ENCODE peak calls at places on chromosome 15, in four cellular contexts. One of them, this sample, is unnamed. For H3K4me1, the result is how much of the 10 kb centered on the place peaks cover.

GRCh38 chr15:90059208-90059985 is 42.9 kb downstream of the IDH2 start:
- DNase-seq in A549: no peak
- DNase-seq in right atrium auricular region: no peak
- DNase-seq in endodermal cell: peak
- DNase-seq in this sample: peak

GRCh38 chr15:62769604-62770003 is 272.9 kb upstream of the TPM1 start:
- DNase-seq in A549: no peak
- DNase-seq in right atrium auricular region: no peak
- DNase-seq in endodermal cell: no peak
- DNase-seq in this sample: peak

GRCh38 chr15:80849308-80849707 is 70.1 kb downstream of the CEMIP start:
- DNase-seq in A549: peak
- DNase-seq in right atrium auricular region: no peak
- DNase-seq in endodermal cell: no peak
- DNase-seq in this sample: peak

GRCh38 chr15:43991235-43991634 is 164.4 kb downstream of the WDR76 start:
- DNase-seq in A549: no peak
- DNase-seq in right atrium auricular region: no peak
- DNase-seq in endodermal cell: no peak
- DNase-seq in this sample: no peak

GRCh38 chr15:39629376-39629775 is 48.5 kb downstream of the THBS1 start:
- DNase-seq in A549: no peak
- DNase-seq in right atrium auricular region: no peak
- DNase-seq in endodermal cell: no peak
- DNase-seq in this sample: peak

GRCh38 chr15:29139540-29140459 is 129.8 kb downstream of the NSMCE3 start:
- DNase-seq in A549: peak
- DNase-seq in right atrium auricular region: no peak
- DNase-seq in endodermal cell: peak
- DNase-seq in this sample: no peak

GRCh38 chr15:96130734-96131133 is 199.8 kb upstream of the NR2F2 start:
- DNase-seq in A549: no peak
- DNase-seq in right atrium auricular region: no peak
- DNase-seq in endodermal cell: no peak
- DNase-seq in this sample: no peak

GRCh38 chr15:62549345-62549970 is 384.4 kb upstream of the C2CD4B start:
- DNase-seq in A549: peak
- DNase-seq in right atrium auricular region: no peak
- DNase-seq in endodermal cell: peak
- DNase-seq in this sample: peak

GRCh38 chr15:40939909-40940801 is 11.0 kb downstream of the DLL4 start:
- DNase-seq in A549: no peak
- DNase-seq in right atrium auricular region: peak
- DNase-seq in endodermal cell: no peak
- DNase-seq in this sample: no peak

GRCh38 chr15:68693071-68693470 is 114.3 kb downstream of the CORO2B start:
- DNase-seq in A549: no peak
- DNase-seq in right atrium auricular region: no peak
- DNase-seq in endodermal cell: no peak
- DNase-seq in this sample: no peak

GRCh38 chr15:69305204-69305931 is 6.7 kb downstream of the PAQR5 start:
- DNase-seq in A549: peak
- DNase-seq in right atrium auricular region: no peak
- DNase-seq in endodermal cell: no peak
- DNase-seq in this sample: no peak

GRCh38 chr15:89101302-89102191 is 13.3 kb downstream of the ABHD2 start:
- DNase-seq in A549: peak
- DNase-seq in right atrium auricular region: peak
- DNase-seq in endodermal cell: no peak
- DNase-seq in this sample: peak

GRCh38 chr15:88484781-88485246 is 17.3 kb downstream of the MRPS11 start:
- DNase-seq in A549: no peak
- DNase-seq in right atrium auricular region: no peak
- DNase-seq in endodermal cell: peak
- DNase-seq in this sample: no peak

GRCh38 chr15:60528530-60528929 is 49.6 kb upstream of the ICE2 start:
- DNase-seq in A549: no peak
- DNase-seq in right atrium auricular region: no peak
- DNase-seq in endodermal cell: no peak
- DNase-seq in this sample: peak

GRCh38 chr15:57003418-57003817 is 85.0 kb downstream of the TCF12 start:
- DNase-seq in A549: no peak
- DNase-seq in right atrium auricular region: no peak
- DNase-seq in endodermal cell: no peak
- DNase-seq in this sample: no peak

DNA sequence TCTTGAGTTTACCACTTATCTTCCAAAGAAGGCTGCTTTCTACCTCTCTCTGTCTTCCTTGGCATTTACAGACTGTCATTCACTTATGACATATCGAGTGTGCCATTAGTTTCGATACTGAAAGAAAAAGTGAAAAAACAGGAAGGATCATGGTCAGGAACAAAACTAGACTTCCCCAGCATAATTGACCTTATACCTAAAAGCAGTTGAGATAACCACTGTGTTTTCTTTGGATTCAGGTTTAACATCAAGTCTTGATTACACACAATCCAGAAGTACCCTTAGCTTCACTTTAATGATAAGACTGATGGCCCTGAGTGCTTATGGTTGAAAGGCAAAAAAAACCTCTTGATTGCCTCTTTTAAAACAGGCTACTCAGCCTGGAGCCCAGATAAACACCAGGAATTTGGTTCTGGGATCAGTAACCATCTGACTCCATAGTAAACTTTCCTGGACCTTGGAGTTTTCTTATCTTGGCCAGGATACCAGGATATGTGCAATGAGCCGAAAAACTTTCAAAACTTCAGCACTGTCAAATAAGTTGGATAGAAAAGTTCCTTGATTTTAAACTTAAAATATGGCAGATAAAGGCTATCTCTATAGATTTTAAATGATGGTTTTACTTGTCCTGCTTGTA is 5.0 kb upstream of the UACA start:
- DNase-seq in A549: no peak
- DNase-seq in right atrium auricular region: no peak
- DNase-seq in endodermal cell: no peak
- DNase-seq in this sample: no peak
- H3K27ac ChIP-seq in A549: no peak
- H3K27ac ChIP-seq in right atrium auricular region: peak
- H3K27ac ChIP-seq in endodermal cell: no peak
- H3K27ac ChIP-seq in this sample: no peak

GRCh38 chr15:67174864-67175573 is 79.4 kb downstream of the AAGAB start:
- DNase-seq in A549: peak
- DNase-seq in right atrium auricular region: no peak
- DNase-seq in endodermal cell: peak
- DNase-seq in this sample: peak
- H3K4me1 ChIP-seq in A549: half or more
- H3K4me1 ChIP-seq in right atrium auricular region: half or more
- H3K4me1 ChIP-seq in endodermal cell: under half
- H3K4me1 ChIP-seq in this sample: under half

DNA sequence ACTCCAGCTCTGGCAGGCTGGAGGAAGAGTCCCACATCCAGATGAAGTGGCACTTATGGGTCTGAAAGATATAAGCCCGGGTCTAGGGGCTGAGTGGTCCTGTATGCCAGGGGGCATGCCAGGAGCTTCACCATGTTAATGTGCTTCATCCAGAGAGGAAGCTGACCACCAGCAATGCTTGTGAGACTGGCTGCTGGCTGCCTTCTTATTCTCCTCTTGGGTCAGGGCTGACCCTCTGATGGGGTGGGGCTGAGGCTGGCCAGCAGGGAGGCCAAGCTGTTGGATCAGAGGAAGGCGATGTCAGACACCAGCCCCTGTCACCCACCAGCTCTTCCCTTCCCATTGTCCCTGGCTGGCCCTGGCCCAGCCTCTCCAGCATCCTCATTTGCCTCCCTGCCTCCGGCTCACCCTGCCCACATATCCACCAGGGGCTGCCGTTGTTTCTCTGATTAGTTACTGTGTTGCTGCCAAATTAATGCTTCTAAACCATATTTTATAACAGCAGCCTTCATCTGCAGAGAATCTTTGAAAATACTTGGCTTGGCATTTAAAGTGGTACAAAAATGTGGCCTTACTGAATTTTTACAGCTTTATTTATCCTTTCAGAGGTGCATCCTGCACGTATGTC is 20.4 kb upstream of the PSTPIP1 start:
- DNase-seq in A549: no peak
- DNase-seq in right atrium auricular region: no peak
- DNase-seq in endodermal cell: peak
- DNase-seq in this sample: no peak
- H3K27ac ChIP-seq in A549: no peak
- H3K27ac ChIP-seq in right atrium auricular region: no peak
- H3K27ac ChIP-seq in endodermal cell: no peak
- H3K27ac ChIP-seq in this sample: no peak

GRCh38 chr15:45181491-45182285 is 6.1 kb downstream of the SHF start:
- DNase-seq in A549: no peak
- DNase-seq in right atrium auricular region: no peak
- DNase-seq in endodermal cell: peak
- DNase-seq in this sample: no peak

GRCh38 chr15:45177285-45177684 is 10.5 kb downstream of the SHF start:
- DNase-seq in A549: no peak
- DNase-seq in right atrium auricular region: no peak
- DNase-seq in endodermal cell: no peak
- DNase-seq in this sample: no peak

GRCh38 chr15:45180648-45181436 is 6.9 kb downstream of the SHF start:
- DNase-seq in A549: no peak
- DNase-seq in right atrium auricular region: no peak
- DNase-seq in endodermal cell: no peak
- DNase-seq in this sample: no peak

GRCh38 chr15:45180201-45180600 is 7.6 kb downstream of the SHF start:
- DNase-seq in A549: no peak
- DNase-seq in right atrium auricular region: no peak
- DNase-seq in endodermal cell: no peak
- DNase-seq in this sample: no peak

GRCh38 chr15:45179221-45179985 is 8.4 kb downstream of the SHF start:
- DNase-seq in A549: peak
- DNase-seq in right atrium auricular region: no peak
- DNase-seq in endodermal cell: peak
- DNase-seq in this sample: no peak
- H3K4me1 ChIP-seq in A549: under half
- H3K4me1 ChIP-seq in right atrium auricular region: under half
- H3K4me1 ChIP-seq in endodermal cell: under half
- H3K4me1 ChIP-seq in this sample: under half

DNA sequence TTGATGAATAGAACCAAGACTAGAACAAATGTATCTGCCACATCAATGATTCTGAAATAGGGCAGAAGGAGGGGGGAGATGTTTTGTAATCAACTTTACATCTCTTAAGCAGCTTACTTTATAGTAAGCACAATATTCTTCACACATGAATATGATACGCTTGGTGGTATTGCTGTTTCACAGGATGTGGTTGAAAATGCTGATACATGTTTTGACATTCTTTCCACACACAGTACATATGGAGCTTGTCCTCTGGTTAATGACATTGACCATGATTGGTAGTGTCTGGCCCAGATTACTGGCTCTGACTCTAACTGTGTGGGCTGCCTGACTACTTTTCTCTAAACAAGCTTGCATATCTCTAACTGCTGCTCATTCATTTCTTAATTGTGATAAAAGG is 168.9 kb downstream of the KLHL25 start:
- DNase-seq in A549: no peak
- DNase-seq in right atrium auricular region: no peak
- DNase-seq in endodermal cell: no peak
- DNase-seq in this sample: peak
- H3K27ac ChIP-seq in A549: no peak
- H3K27ac ChIP-seq in right atrium auricular region: peak
- H3K27ac ChIP-seq in endodermal cell: no peak
- H3K27ac ChIP-seq in this sample: no peak

DNA sequence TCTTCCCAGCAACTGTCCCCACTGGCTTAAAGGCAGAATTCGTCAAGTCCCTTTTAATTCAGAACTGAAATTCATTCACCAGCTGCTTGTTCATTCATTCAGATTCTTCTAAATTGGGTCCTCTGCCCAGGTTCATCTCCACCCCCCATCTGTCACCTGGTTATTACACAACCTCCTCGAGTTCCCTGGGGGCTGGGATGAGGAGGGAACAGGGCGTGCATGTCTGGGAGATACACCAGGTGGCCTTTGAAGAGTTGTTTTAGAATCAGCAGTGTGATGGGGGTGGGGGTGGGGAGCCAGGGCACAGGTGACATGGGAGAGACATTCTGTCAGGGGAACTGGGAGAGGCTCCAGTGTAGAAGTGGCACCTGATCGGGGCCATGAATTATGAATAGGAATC is 8.2 kb downstream of the SNX33 start:
- DNase-seq in A549: no peak
- DNase-seq in right atrium auricular region: no peak
- DNase-seq in endodermal cell: no peak
- DNase-seq in this sample: no peak
- H3K4me1 ChIP-seq in A549: under half
- H3K4me1 ChIP-seq in right atrium auricular region: half or more
- H3K4me1 ChIP-seq in endodermal cell: under half
- H3K4me1 ChIP-seq in this sample: under half

DNA sequence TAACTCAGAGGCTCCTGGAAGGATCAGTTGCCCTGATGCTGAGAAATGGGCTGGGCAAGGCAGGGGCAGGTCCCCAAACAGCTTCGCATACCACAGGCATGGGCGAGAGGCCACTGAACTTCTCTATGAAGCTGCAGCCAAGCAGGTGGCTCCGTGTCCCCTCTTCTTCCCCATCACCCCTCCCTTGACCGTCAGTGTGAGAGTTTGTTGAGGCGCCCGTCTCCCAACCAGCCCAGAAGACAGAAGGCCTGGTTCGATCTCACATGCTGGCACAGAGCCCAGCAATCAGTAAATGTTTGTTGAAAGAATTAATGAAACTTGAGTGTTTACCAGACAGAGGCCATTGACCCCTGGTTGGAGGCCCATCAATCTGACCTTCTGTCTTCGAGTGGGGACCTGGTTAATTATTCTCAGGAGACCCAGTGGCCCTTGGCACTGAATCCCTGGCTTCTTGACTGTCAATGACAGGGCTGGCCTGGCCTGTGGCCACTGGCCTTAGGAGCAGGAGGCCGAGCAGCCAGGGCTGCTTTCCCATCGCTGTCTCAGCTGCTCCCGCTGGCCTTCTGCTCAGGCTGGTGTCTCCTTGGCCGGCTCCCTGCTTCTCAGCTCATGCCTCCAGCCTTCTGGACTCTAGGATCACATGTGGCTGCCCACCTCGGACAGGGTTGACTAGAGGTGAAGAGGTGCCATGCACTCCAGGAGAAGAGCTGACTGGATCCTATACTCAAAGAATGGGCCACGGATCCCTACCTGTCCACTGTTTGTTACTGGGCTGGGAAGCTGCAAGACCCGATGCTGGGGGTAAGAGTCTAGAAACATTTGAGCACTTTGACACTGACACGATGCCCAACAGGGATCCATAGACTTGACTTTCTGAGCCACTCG is 113.4 kb downstream of the ASB7 start:
- DNase-seq in A549: no peak
- DNase-seq in right atrium auricular region: peak
- DNase-seq in endodermal cell: no peak
- DNase-seq in this sample: no peak
- H3K27ac ChIP-seq in A549: peak
- H3K27ac ChIP-seq in right atrium auricular region: no peak
- H3K27ac ChIP-seq in endodermal cell: no peak
- H3K27ac ChIP-seq in this sample: peak

This sample was measured in foreskin keratinocyte.